ENCODE peak calls at places on chromosomes 3 and 15, in six cellular contexts. R is heart right ventricle; T is lung; P is fibroblast of lung; H is CD8-positive, alpha-beta T cell; Y is GM23248. E is an unnamed sample.

GRCh38 chr3:112926000-112926399 is 48.9 kb downstream of the CD200R1 start:
- DNase-seq in R (no peak), T (no peak), P (no peak), H (no peak), Y (no peak), E (no peak)

GRCh38 chr15:62066663-62067447 is at the start of gene C2CD4A:
- DNase-seq in R (peak; percentile 56), T (peak; percentile 82), P (peak; percentile 41), H (peak; percentile 19), Y (peak; percentile 56), E (peak; percentile 58)

GRCh38 chr3:100802126-100802525 is 92.8 kb downstream of the TFG start:
- DNase-seq in R (no peak), T (no peak), P (peak; percentile 36), H (no peak), Y (no peak), E (no peak)

GRCh38 chr15:38129531-38130199 is 123.0 kb upstream of the SPRED1 start:
- DNase-seq in R (peak; percentile 31), T (peak; percentile 75), P (peak; percentile 100), H (no peak), Y (peak; percentile 100), E (peak; percentile 57)

GRCh38 chr15:45704329-45705249 is 69.8 kb downstream of the SQOR start:
- DNase-seq in R (peak; percentile 21), T (no peak), P (peak; percentile 28), H (no peak), Y (peak; percentile 57), E (no peak)

GRCh38 chr3:114542359-114542758 is 248.5 kb downstream of the TIGIT start:
- DNase-seq in R (no peak), T (no peak), P (no peak), H (no peak), Y (no peak), E (no peak)

GRCh38 chr15:39114690-39115378 is 466.0 kb upstream of the THBS1 start:
- DNase-seq in R (no peak), T (no peak), P (no peak), H (no peak), Y (no peak), E (no peak)

GRCh38 chr3:14220933-14221332 is 42.3 kb downstream of the LSM3 start:
- DNase-seq in R (no peak), T (no peak), P (no peak), H (no peak), Y (no peak), E (no peak)

GRCh38 chr15:48560321-48561051 is 85.0 kb downstream of the FBN1 start:
- DNase-seq in R (no peak), T (no peak), P (no peak), H (no peak), Y (peak; percentile 51), E (no peak)

GRCh38 chr15:49428392-49429095 is 5.5 kb downstream of the FGF7 start:
- DNase-seq in R (peak; percentile 29), T (no peak), P (peak; percentile 93), H (no peak), Y (peak; percentile 69), E (no peak)

GRCh38 chr3:192481638-192482037 is 245.7 kb downstream of the FGF12 start:
- DNase-seq in R (no peak), T (no peak), P (peak; percentile 77), H (no peak), Y (peak; percentile 61), E (no peak)

GRCh38 chr3:63625161-63625560 is 27.3 kb upstream of the SNTN start:
- DNase-seq in R (no peak), T (no peak), P (peak; percentile 68), H (no peak), Y (peak; percentile 93), E (no peak)

GRCh38 chr3:23601020-23601822 is 204.5 kb upstream of the UBE2E1 start:
- DNase-seq in R (no peak), T (no peak), P (peak; percentile 51), H (no peak), Y (peak; percentile 37), E (no peak)

GRCh38 chr3:158574646-158575045 is 3.7 kb downstream of the MLF1 start:
- DNase-seq in R (no peak), T (no peak), P (no peak), H (no peak), Y (no peak), E (no peak)

GRCh38 chr3:52399593-52399992 is 45.3 kb downstream of the SEMA3G start:
- DNase-seq in R (no peak), T (no peak), P (no peak), H (no peak), Y (no peak), E (no peak)

GRCh38 chr3:105470851-105471250 is 104.1 kb downstream of the ALCAM start:
- DNase-seq in R (no peak), T (no peak), P (peak; percentile 15), H (no peak), Y (no peak), E (no peak)

GRCh38 chr15:90376789-90377188 is 11.3 kb upstream of the IQGAP1 start:
- DNase-seq in R (no peak), T (no peak), P (no peak), H (peak; percentile 38), Y (no peak), E (no peak)

GRCh38 chr15:101305820-101306255 is 10.8 kb upstream of the SNRPA1 start:
- DNase-seq in R (no peak), T (no peak), P (no peak), H (no peak), Y (no peak), E (peak; percentile 5)

GRCh38 chr3:58206406-58207011 is 4.3 kb downstream of the DNASE1L3 start:
- DNase-seq in R (no peak), T (no peak), P (peak; percentile 17), H (no peak), Y (peak; percentile 90), E (no peak)

GRCh38 chr3:16442730-16443129 is 70.8 kb downstream of the RFTN1 start:
- DNase-seq in R (no peak), T (no peak), P (no peak), H (no peak), Y (no peak), E (no peak)

GRCh38 chr3:52216585-52217408 is 8.6 kb downstream of the TLR9 start:
- DNase-seq in R (peak; percentile 76), T (peak; percentile 84), P (peak; percentile 92), H (no peak), Y (peak; percentile 74), E (no peak)

GRCh38 chr15:73584699-73585420 is 48.3 kb downstream of the NPTN start:
- DNase-seq in R (no peak), T (no peak), P (no peak), H (no peak), Y (no peak), E (no peak)

GRCh38 chr15:98801234-98801561 is 152.9 kb downstream of the IGF1R start:
- DNase-seq in R (no peak), T (no peak), P (no peak), H (no peak), Y (no peak), E (peak; percentile 63)

GRCh38 chr3:49238274-49239127 is 38.5 kb downstream of the C3orf62 start:
- DNase-seq in R (no peak), T (no peak), P (peak; percentile 84), H (no peak), Y (peak; percentile 42), E (no peak)

GRCh38 chr15:37636736-37637135 is 297.7 kb upstream of the TMCO5A start:
- DNase-seq in R (no peak), T (no peak), P (no peak), H (no peak), Y (no peak), E (no peak)

GRCh38 chr15:48798319-48798718 is 12.6 kb downstream of the CEP152 start:
- DNase-seq in R (no peak), T (no peak), P (no peak), H (no peak), Y (no peak), E (no peak)

GRCh38 chr3:109117939-109118338 is at the start of gene MORC1:
- DNase-seq in R (no peak), T (no peak), P (no peak), H (no peak), Y (no peak), E (no peak)

DNA sequence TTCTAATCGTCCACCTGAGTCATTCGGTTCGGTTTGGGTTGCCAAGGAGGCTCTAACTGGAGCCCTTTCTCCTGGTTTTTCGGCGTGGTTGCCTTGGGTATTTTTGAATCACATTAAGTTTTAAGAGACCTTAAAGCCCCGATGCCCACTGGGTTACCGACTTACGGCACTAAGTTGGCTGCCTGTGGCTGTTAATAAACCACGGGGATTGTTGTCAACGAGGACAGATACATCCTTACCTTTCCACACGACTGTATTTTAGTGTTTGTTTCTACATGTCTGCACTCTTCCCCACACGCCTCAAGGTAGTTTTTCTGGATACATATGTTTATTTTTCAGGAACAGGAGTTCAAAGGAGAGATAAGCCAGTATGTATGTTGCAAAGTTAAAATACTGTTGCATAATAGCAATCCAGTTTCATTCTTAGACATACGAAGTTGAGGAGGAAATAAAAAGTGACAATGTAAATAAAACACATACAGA is 1.2 kb upstream of the ANP32A start:
- DNase-seq in R (no peak), T (no peak), P (peak; percentile 34), H (no peak), Y (peak; percentile 65), E (no peak)
- H3K4me3 ChIP-seq in R (peak overlapping the region; percentile 92), T (peak overlapping the region; percentile 10), P (peak overlapping the region; percentile 40), H (peak overlapping the region; percentile 98), Y (peak overlapping the region; percentile 89), E (peak overlapping the region; percentile 95)

GRCh38 chr3:194277547-194278091 is 73.5 kb downstream of the CPN2 start:
- DNase-seq in R (peak; percentile 67), T (no peak), P (peak; percentile 90), H (no peak), Y (peak; percentile 85), E (no peak)
- H3K27ac ChIP-seq in R (peak overlapping the region; percentile 69), T (peak overlapping the region; percentile 1), P (peak overlapping the region; percentile 23), H (no peak overlapping the region), Y (peak overlapping the region; percentile 42), E (no peak overlapping the region)

GRCh38 chr15:77819271-77819806 is 186.6 kb upstream of the LINGO1 start:
- DNase-seq in R (no peak), T (no peak), P (no peak), H (no peak), Y (peak; percentile 22), E (no peak)
- H3K4me3 ChIP-seq in R (peak overlapping the region; percentile 28), T (no peak overlapping the region), P (no peak overlapping the region), H (no peak overlapping the region), Y (peak overlapping the region; percentile 35), E (peak overlapping the region; percentile 66)

GRCh38 chr3:139534992-139535879 is 4.3 kb downstream of the RBP1 start:
- DNase-seq in R (peak; percentile 72), T (no peak), P (peak; percentile 90), H (no peak), Y (no peak), E (no peak)
- H3K27ac ChIP-seq in R (peak overlapping the region; percentile 70), T (peak overlapping the region; percentile 87), P (no peak overlapping the region), H (no peak overlapping the region), Y (no peak overlapping the region), E (peak overlapping the region; percentile 92)

GRCh38 chr15:58957101-58957973 is 23.9 kb upstream of the SLTM start:
- DNase-seq in R (no peak), T (peak; percentile 40), P (peak; percentile 61), H (peak; percentile 18), Y (peak; percentile 71), E (no peak)
- H3K4me3 ChIP-seq in R (no peak overlapping the region), T (no peak overlapping the region), P (no peak overlapping the region), H (no peak overlapping the region), Y (no peak overlapping the region), E (no peak overlapping the region)

E was measured in dorsolateral prefrontal cortex.